ENCODE peak calls at places on chromosome 15, in seven cellular contexts. A, I, Z, E, O, T and F are unnamed samples.

GRCh38 chr15:30962659-30963058 is 28.8 kb downstream of the MTMR10 start:
- DNase-seq in O (no peak), A (no peak), Z (no peak), T (no peak), I (no peak), E (no peak), F (no peak)

GRCh38 chr15:75659928-75660645 is 12.4 kb downstream of the SNX33 start:
- DNase-seq in O (no peak), A (no peak), E (no peak), T (peak; percentile 24), I (no peak), Z (no peak), F (no peak)

GRCh38 chr15:73856458-73857192 is 16.7 kb upstream of the TBC1D21 start:
- DNase-seq in T (peak; percentile 71), Z (no peak), I (no peak), O (no peak), A (no peak), E (no peak), F (no peak)

GRCh38 chr15:46808834-46809233 is 908.5 kb upstream of the SEMA6D start:
- DNase-seq in Z (no peak), E (no peak), A (no peak), O (no peak), T (no peak), I (no peak), F (no peak)

GRCh38 chr15:28101201-28101600 is 2.1 kb upstream of the OCA2 start:
- DNase-seq in E (no peak), T (no peak), Z (no peak), A (no peak), I (no peak), O (no peak), F (no peak)

GRCh38 chr15:67641453-67641852 is 99.0 kb downstream of the MAP2K5 start:
- DNase-seq in E (no peak), O (no peak), A (no peak), I (no peak), T (no peak), Z (no peak), F (no peak)

GRCh38 chr15:66862111-66862815 is 160.2 kb downstream of the SMAD6 start:
- DNase-seq in I (no peak), A (peak; percentile 43), E (no peak), Z (no peak), T (no peak), O (no peak), F (no peak)

GRCh38 chr15:41554401-41554800 is 4.6 kb upstream of the TYRO3 start:
- DNase-seq in T (no peak), I (no peak), O (no peak), E (no peak), A (no peak), Z (no peak), F (no peak)

GRCh38 chr15:64426845-64427465 is 33.4 kb upstream of the ZNF609 start:
- DNase-seq in E (no peak), A (no peak), I (no peak), O (peak; percentile 21), Z (no peak), T (no peak), F (no peak)

GRCh38 chr15:67178569-67179210 is 75.8 kb downstream of the AAGAB start:
- DNase-seq in T (no peak), O (peak; percentile 95), I (no peak), Z (no peak), A (no peak), E (no peak), F (no peak)

GRCh38 chr15:31419820-31420219 is 93.2 kb downstream of the KLF13 start:
- DNase-seq in I (no peak), O (no peak), A (no peak), T (no peak), E (no peak), Z (no peak), F (no peak)

GRCh38 chr15:38134252-38134651 is 118.4 kb upstream of the SPRED1 start:
- DNase-seq in T (peak; percentile 48), E (no peak), I (no peak), O (no peak), A (no peak), Z (no peak), F (no peak)

GRCh38 chr15:66503780-66504562 is 684 bp downstream of the RPL4 start:
- DNase-seq in I (no peak), E (no peak), Z (no peak), T (no peak), O (no peak), A (no peak), F (no peak)

GRCh38 chr15:31280037-31280830 is 46.4 kb upstream of the KLF13 start:
- DNase-seq in O (no peak), T (no peak), E (peak; percentile 0), I (no peak), A (no peak), Z (peak; percentile 44), F (no peak)

GRCh38 chr15:65275728-65276126 is 11.0 kb downstream of the PARP16 start:
- DNase-seq in A (peak; percentile 74), E (no peak), T (no peak), I (no peak), O (no peak), Z (no peak), F (no peak)

GRCh38 chr15:99426431-99427105 is 139.2 kb upstream of the MEF2A start:
- DNase-seq in I (no peak), A (no peak), T (no peak), O (no peak), E (no peak), Z (no peak), F (no peak)

GRCh38 chr15:66847565-66847991 is 145.5 kb downstream of the SMAD6 start:
- DNase-seq in T (no peak), I (no peak), O (no peak), E (no peak), A (no peak), Z (no peak), F (no peak)

GRCh38 chr15:78308422-78309021 is 9.1 kb upstream of the SKIC8 start:
- DNase-seq in A (peak; percentile 87), Z (peak; percentile 89), E (peak; percentile 72), T (peak; percentile 64), O (no peak), I (peak; percentile 75), F (peak; percentile 89)

GRCh38 chr15:85443046-85443445 is 62.6 kb downstream of the AKAP13 start:
- DNase-seq in E (no peak), O (no peak), T (no peak), I (no peak), Z (no peak), A (no peak), F (no peak)

GRCh38 chr15:64314456-64314855 is 41.5 kb downstream of the CSNK1G1 start:
- DNase-seq in T (no peak), E (no peak), I (no peak), A (no peak), Z (no peak), O (no peak), F (no peak)

GRCh38 chr15:80105193-80105984 is 45.9 kb downstream of the ZFAND6 start:
- DNase-seq in I (no peak), E (no peak), Z (no peak), T (no peak), A (no peak), O (peak; percentile 55), F (no peak)

GRCh38 chr15:80710635-80711553 is 15.8 kb downstream of the ABHD17C start:
- DNase-seq in O (no peak), I (peak; percentile 30), Z (no peak), T (no peak), E (no peak), A (no peak), F (no peak)

GRCh38 chr15:90642464-90643300 is 74.5 kb upstream of the BLM start:
- DNase-seq in I (peak; percentile 35), E (no peak), A (no peak), O (no peak), Z (no peak), T (no peak), F (no peak)

GRCh38 chr15:85589873-85590272 is 204.9 kb downstream of the KLHL25 start:
- DNase-seq in A (peak; percentile 65), O (no peak), E (no peak), T (no peak), I (no peak), Z (no peak), F (no peak)

GRCh38 chr15:74200871-74201419 is 1.6 kb downstream of the STRA6 start:
- DNase-seq in Z (no peak), E (no peak), T (peak; percentile 66), I (no peak), O (no peak), A (no peak), F (peak; percentile 59)

GRCh38 chr15:25877681-25878080 is 14.6 kb upstream of the ATP10A start:
- DNase-seq in T (no peak), I (no peak), Z (no peak), O (no peak), E (no peak), A (no peak), F (no peak)

GRCh38 chr15:81008312-81008711 is 7.6 kb downstream of the TLNRD1 start:
- DNase-seq in A (no peak), O (no peak), I (no peak), E (no peak), Z (no peak), T (no peak), F (no peak)

DNA sequence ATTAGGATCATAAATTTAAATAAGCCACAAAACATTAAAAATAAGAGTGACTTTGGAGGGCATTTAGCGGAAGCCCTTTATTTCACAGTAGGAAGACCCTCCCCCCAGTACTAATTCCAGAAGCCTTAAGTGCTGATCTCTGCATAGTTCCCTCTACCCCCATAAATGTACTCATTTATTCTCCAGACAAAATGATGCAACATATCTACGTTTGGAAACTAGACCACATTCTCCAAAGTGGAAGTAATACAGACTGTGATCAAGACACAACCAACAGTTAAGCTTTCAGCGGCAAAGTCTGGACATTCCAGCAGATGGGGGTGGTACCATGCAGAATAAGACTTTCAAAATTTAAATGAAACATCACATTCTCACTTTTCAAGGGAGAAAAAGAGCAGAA is 44.8 kb upstream of the RPS17 start:
- DNase-seq in E (no peak), Z (no peak), O (no peak), I (no peak), T (no peak), A (no peak), F (no peak)
- TF ChIP-seq CTCF in E (no peak), Z (no peak), O (peak; percentile 32), I (no peak), T (no peak), A (no peak), F (no peak)

GRCh38 chr15:36251450-36251849 is 328.0 kb upstream of the CDIN1 start:
- DNase-seq in T (no peak), E (no peak), O (no peak), I (no peak), A (no peak), Z (no peak), F (no peak)
- TF ChIP-seq CTCF in T (no peak), E (no peak), O (peak; percentile 16), I (no peak), A (no peak), Z (no peak), F (no peak)

GRCh38 chr15:69225355-69226027 is 65.1 kb downstream of the GLCE start:
- DNase-seq in O (peak; percentile 5), A (peak; percentile 14), T (no peak), Z (no peak), E (no peak), I (no peak), F (no peak)
- TF ChIP-seq CTCF in O (peak; percentile 37), A (peak; percentile 61), T (peak; percentile 41), Z (peak; percentile 63), E (no peak), I (no peak), F (no peak)

DNA sequence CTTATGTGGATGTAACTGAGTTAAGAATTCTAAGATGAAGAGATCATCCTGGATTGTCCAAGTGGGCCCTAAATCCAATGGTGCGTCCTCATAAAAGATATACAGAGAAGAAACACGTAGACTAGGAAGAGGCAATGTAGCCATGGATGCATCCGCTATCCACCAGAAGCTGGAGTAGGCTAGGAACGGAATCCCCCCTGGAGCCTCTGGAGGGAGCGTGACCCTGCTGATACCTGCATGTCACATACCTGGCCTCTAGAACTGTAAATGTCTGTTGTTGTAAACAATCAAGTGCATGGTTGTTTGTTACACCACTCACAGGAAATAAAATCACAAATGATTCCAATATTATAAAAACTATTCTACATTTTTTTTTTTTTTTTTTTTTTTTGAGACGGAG is 254.5 kb upstream of the RORA start:
- DNase-seq in Z (no peak), O (no peak), I (no peak), T (no peak), E (no peak), A (no peak), F (no peak)
- TF ChIP-seq CTCF in Z (no peak), O (no peak), I (no peak), T (no peak), E (no peak), A (no peak), F (no peak)